ENCODE peak calls at places on chromosomes 5 and 9, in ten cellular contexts. P is adrenal gland, C is WTC11, H is prostate gland, D is heart left ventricle, J is stomach, O is lung, Q is body of pancreas, I is endothelial cell, R is transverse colon. M is an unnamed sample.

GRCh38 chr5:113128082-113128481 is 151.5 kb downstream of the DCP2 start:
- DNase-seq in P (no peak), C (no peak), R (no peak), O (no peak), I (no peak), H (no peak), D (no peak), J (no peak), Q (no peak), M (no peak)

GRCh38 chr9:34010979-34011378 is 37.7 kb downstream of the UBAP2 start:
- DNase-seq in C (no peak), R (no peak), P (no peak), Q (no peak), O (no peak), I (no peak), D (no peak), J (no peak), H (no peak), M (no peak)

GRCh38 chr9:88824711-88825110 is 166.6 kb upstream of the S1PR3 start:
- DNase-seq in J (no peak), I (no peak), C (no peak), Q (no peak), O (no peak), H (no peak), D (no peak), P (no peak), R (no peak), M (no peak)

GRCh38 chr5:168207450-168208029 is 83.9 kb upstream of the WWC1 start:
- DNase-seq in I (no peak), J (no peak), R (no peak), P (no peak), O (no peak), Q (no peak), H (no peak), D (no peak), C (no peak), M (no peak)

GRCh38 chr5:123785160-123786001 is 273.4 kb downstream of the CSNK1G3 start:
- DNase-seq in Q (peak; percentile 72), I (no peak), R (peak; percentile 11), C (no peak), D (no peak), J (no peak), O (no peak), H (no peak), P (no peak), M (no peak)

GRCh38 chr5:109558364-109558763 is 131.4 kb upstream of the MAN2A1 start:
- DNase-seq in J (no peak), O (no peak), P (no peak), R (no peak), Q (no peak), H (no peak), C (no peak), D (no peak), I (no peak), M (no peak)

GRCh38 chr5:83148370-83148769 is 71.0 kb downstream of the XRCC4 start:
- DNase-seq in Q (no peak), J (no peak), R (no peak), H (no peak), I (no peak), D (no peak), C (no peak), O (no peak), P (no peak), M (no peak)

GRCh38 chr5:36200513-36200912 is 41.2 kb downstream of the NADK2 start:
- DNase-seq in O (no peak), Q (no peak), D (no peak), J (no peak), P (no peak), H (no peak), C (no peak), R (no peak), I (no peak), M (no peak)

GRCh38 chr9:34651876-34652602 is at the start of gene IL11RA:
- DNase-seq in H (peak; percentile 80), P (peak; percentile 91), C (peak; percentile 94), I (peak; percentile 74), D (peak; percentile 95), R (peak; percentile 90), Q (peak; percentile 71), O (peak; percentile 90), J (peak; percentile 69), M (peak; percentile 87)

GRCh38 chr9:32867601-32868204 is 84.4 kb downstream of the TMEM215 start:
- DNase-seq in C (no peak), O (no peak), Q (no peak), I (no peak), P (no peak), H (no peak), D (no peak), R (no peak), J (no peak), M (no peak)

GRCh38 chr5:150286820-150287219 is 2.8 kb downstream of the CAMK2A start:
- DNase-seq in O (no peak), H (no peak), Q (no peak), P (no peak), I (peak; percentile 43), C (peak; percentile 65), D (no peak), J (no peak), R (no peak), M (no peak)

DNA sequence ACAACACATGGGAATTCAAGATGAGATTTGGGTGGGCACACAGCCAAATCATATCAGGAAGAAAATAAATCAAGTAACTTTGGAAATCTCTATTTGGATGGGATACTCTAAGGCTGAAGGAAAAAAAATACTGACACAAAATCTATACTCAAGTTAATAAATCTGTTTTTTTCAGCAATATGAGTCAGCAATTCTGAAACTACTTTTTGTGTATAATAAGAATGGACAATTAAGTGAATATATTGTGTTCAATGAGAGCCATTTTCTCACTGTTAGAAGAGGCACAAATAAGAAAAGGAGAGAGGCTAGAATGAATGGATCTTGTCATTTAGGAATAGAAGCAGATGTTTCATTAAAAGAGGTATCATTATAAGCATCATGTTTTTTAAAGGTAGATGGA is 651.0 kb downstream of the TAF11L14 start:
- DNase-seq in H (no peak), J (no peak), C (no peak), D (no peak), P (no peak), Q (no peak), R (no peak), O (no peak), I (no peak), M (no peak)
- TF ChIP-seq CTCF in H (no peak), J (no peak), C (no peak), D (no peak), P (no peak), Q (no peak), R (no peak), O (no peak), I (no peak), M (no peak)

GRCh38 chr9:2127486-2127885 is 112.3 kb downstream of the SMARCA2 start:
- DNase-seq in I (no peak), R (no peak), O (no peak), H (no peak), P (no peak), C (no peak), Q (no peak), J (no peak), D (no peak), M (no peak)

GRCh38 chr9:2134391-2134790 is 119.2 kb downstream of the SMARCA2 start:
- DNase-seq in J (no peak), O (no peak), P (no peak), H (no peak), I (no peak), D (no peak), R (no peak), C (no peak), Q (no peak), M (no peak)

GRCh38 chr9:2128611-2129010 is 113.5 kb downstream of the SMARCA2 start:
- DNase-seq in R (no peak), Q (no peak), O (no peak), I (no peak), J (no peak), H (no peak), C (no peak), P (no peak), D (no peak), M (no peak)

GRCh38 chr9:2132484-2133082 is 117.4 kb downstream of the SMARCA2 start:
- DNase-seq in H (no peak), C (no peak), J (no peak), P (no peak), O (no peak), I (no peak), R (no peak), Q (no peak), D (no peak), M (no peak)
- TF ChIP-seq CTCF in H (peak; percentile 73), C (peak; percentile 41), J (peak; percentile 66), P (peak; percentile 85), O (peak; percentile 49), I (peak; percentile 75), R (peak; percentile 70), Q (peak; percentile 20), D (peak; percentile 78), M (peak; percentile 77)

DNA sequence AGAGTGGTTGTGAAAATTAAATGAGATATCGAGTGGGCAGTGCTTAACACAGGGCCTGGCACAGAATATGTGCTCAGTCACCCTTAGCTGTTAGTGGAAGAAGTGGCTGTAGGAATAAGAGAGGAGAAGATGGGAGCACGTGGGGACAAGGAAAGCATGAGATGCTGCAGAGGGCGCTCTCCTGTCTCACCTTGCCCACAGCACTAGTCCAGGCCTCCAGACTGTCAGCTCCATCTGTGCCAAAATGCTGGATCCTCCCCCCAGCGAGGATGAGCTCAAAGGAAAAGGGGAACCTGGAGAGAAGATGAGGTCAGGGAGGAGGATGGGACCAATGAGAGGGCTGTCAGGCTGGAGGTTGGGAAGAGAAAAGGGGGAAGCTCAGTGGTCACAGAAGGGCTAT is 12.5 kb downstream of the ARAP3 start:
- DNase-seq in C (no peak), D (no peak), Q (no peak), P (no peak), R (no peak), J (no peak), H (no peak), O (no peak), I (no peak), M (no peak)
- TF ChIP-seq CTCF in C (peak; percentile 33), D (no peak), Q (no peak), P (no peak), R (no peak), J (no peak), H (no peak), O (no peak), I (no peak), M (no peak)

GRCh38 chr5:169527863-169528262 is 55.7 kb upstream of the SPDL1 start:
- DNase-seq in I (no peak), Q (no peak), C (no peak), D (no peak), J (no peak), O (no peak), H (no peak), P (no peak), R (no peak), M (no peak)
- TF ChIP-seq CTCF in I (no peak), Q (no peak), C (no peak), D (no peak), J (no peak), O (no peak), H (no peak), P (no peak), R (no peak), M (no peak)

GRCh38 chr5:91058155-91058554 is 325.0 kb downstream of the ARRDC3 start:
- DNase-seq in C (no peak), R (no peak), O (no peak), Q (no peak), H (no peak), D (no peak), I (no peak), J (no peak), P (no peak), M (no peak)
- TF ChIP-seq CTCF in C (no peak), R (no peak), O (no peak), Q (no peak), H (no peak), D (no peak), I (no peak), J (no peak), P (no peak), M (no peak)

GRCh38 chr9:101977614-101978210 is 239.3 kb upstream of the GRIN3A start:
- DNase-seq in C (no peak), R (no peak), I (no peak), J (no peak), Q (no peak), H (no peak), O (no peak), P (no peak), D (no peak), M (no peak)
- TF ChIP-seq CTCF in C (peak; percentile 67), R (peak; percentile 75), I (peak; percentile 71), J (peak; percentile 34), Q (peak; percentile 15), H (peak; percentile 57), O (no peak), P (peak; percentile 68), D (peak; percentile 55), M (peak; percentile 68)

M was measured in osteocyte.